ENCODE peak calls at places on chromosomes 6 and 20, in four cellular contexts. W, G, M and B are unnamed samples.
A peak's percentile ranks its signal among the peaks of the same experiment; 100 is the strongest.

GRCh38 chr6:79813854-79814477 is 133.4 kb downstream of the ELOVL4 start:
- DNase-seq in W (peak; percentile 54), G (peak; percentile 7), M (peak; percentile 80), B (peak; percentile 62)

GRCh38 chr6:170067257-170067656 is 223.6 kb downstream of the DLL1 start:
- DNase-seq in W (no peak), G (no peak), M (no peak), B (no peak)

GRCh38 chr6:106098383-106099234 is 12.5 kb downstream of the PRDM1 start:
- DNase-seq in W (no peak), G (no peak), M (peak; percentile 82), B (peak; percentile 38)

GRCh38 chr20:58439974-58440767 is 51.1 kb downstream of the VAPB start:
- DNase-seq in W (no peak), G (no peak), M (no peak), B (no peak)

GRCh38 chr6:26022166-26022510 is 59.5 kb downstream of the TRIM38 start:
- DNase-seq in W (no peak), G (no peak), M (peak; percentile 84), B (peak; percentile 71)

GRCh38 chr6:162849269-162849668 is 121.5 kb downstream of the PACRG start:
- DNase-seq in W (no peak), G (no peak), M (no peak), B (no peak)

GRCh38 chr20:6075428-6076219 is 21.8 kb upstream of the LRRN4 start:
- DNase-seq in W (no peak), G (no peak), M (peak; percentile 45), B (no peak)

GRCh38 chr20:59031326-59032022 is 661 bp downstream of the ATP5F1E start:
- DNase-seq in W (peak; percentile 31), G (no peak), M (no peak), B (no peak)

GRCh38 chr6:102961902-102962301 is 1568.4 kb downstream of the GRIK2 start:
- DNase-seq in W (no peak), G (no peak), M (no peak), B (no peak)

GRCh38 chr6:123519191-123519510 is 117.6 kb downstream of the TRDN start:
- DNase-seq in W (no peak), G (no peak), M (no peak), B (no peak)

GRCh38 chr6:39153766-39154397 is 38.9 kb upstream of the SAYSD1 start:
- DNase-seq in W (no peak), G (no peak), M (no peak), B (no peak)

GRCh38 chr6:22363966-22364296 is 67.1 kb upstream of the PRL start:
- DNase-seq in W (no peak), G (no peak), M (no peak), B (no peak)

GRCh38 chr20:40511478-40511877 is 177.6 kb downstream of the MAFB start:
- DNase-seq in W (no peak), G (no peak), M (no peak), B (no peak)

GRCh38 chr6:144657691-144658090 is 372.6 kb downstream of the UTRN start:
- DNase-seq in W (no peak), G (no peak), M (no peak), B (no peak)

GRCh38 chr6:146997062-146997461 is 207.2 kb upstream of the STXBP5 start:
- DNase-seq in W (no peak), G (no peak), M (peak; percentile 57), B (no peak)

GRCh38 chr6:79168695-79168980 is 65.8 kb downstream of the HMGN3 start:
- DNase-seq in W (no peak), G (no peak), M (no peak), B (no peak)

GRCh38 chr6:79438015-79438414 is 99.2 kb downstream of the LCA5 start:
- DNase-seq in W (no peak), G (no peak), M (no peak), B (no peak)

GRCh38 chr20:37529968-37530600 is 2.4 kb upstream of the BLCAP start:
- DNase-seq in W (no peak), G (no peak), M (no peak), B (no peak)

GRCh38 chr20:23386304-23387117 is 24.5 kb downstream of the GZF1 start:
- DNase-seq in W (peak; percentile 74), G (no peak), M (no peak), B (no peak)

GRCh38 chr6:98254624-98255023 is 579.8 kb upstream of the POU3F2 start:
- DNase-seq in W (no peak), G (no peak), M (no peak), B (no peak)

GRCh38 chr6:116278853-116279231 is 888 bp downstream of the TSPYL1 start:
- DNase-seq in W (peak; percentile 15), G (no peak), M (peak; percentile 55), B (no peak)

GRCh38 chr20:10074513-10074912 is 39.7 kb downstream of the ANKEF1 start:
- DNase-seq in W (peak; percentile 38), G (no peak), M (peak; percentile 7), B (peak; percentile 29)

DNA sequence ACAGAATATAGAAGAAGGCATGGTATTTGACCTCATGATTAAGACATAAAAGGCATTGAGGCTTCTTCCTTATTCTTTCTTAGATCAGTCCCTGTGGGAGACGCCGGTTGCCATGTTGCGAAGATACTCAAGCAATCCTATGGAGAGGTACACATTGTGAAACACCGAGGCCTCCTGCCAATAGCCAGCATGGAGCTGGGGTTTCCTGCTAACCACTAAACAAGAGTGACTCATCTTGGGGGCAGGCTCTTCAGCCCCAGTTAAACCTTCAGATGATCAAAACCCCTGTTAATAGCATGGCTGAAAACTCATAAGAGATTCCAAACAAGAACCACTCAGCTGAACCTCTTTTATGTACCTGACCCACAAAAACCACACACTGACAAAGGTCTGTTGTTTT is 478.8 kb downstream of the CD83 start:
- DNase-seq in W (no peak), G (no peak), M (peak; percentile 56), B (peak; percentile 3)
- TF ChIP-seq FOSL1 in W (no peak), G (no peak), M (peak; percentile 83), B (peak; percentile 12)

DNA sequence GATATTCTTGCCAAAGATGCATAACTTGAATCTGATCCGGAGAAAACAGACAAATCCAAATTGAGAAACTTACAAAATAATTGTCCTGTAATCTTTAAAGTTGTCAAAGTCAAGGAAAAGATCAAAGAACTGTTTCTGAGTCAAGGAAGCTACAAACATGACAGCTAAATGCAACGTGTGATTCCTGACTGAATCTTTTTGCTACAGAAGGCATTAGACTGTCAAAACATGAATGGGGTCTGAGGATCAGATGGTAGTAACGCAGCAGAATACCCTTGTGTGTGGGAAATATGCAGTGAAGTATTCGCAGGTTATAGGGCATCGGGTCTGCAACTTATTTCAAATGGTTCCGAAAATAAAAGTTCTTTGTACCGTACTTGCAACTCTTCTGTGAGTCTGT is 86.2 kb downstream of the MDGA1 start:
- DNase-seq in W (no peak), G (no peak), M (no peak), B (no peak)
- H3K4me3 ChIP-seq in W (no peak overlapping the region), G (no peak overlapping the region), M (no peak overlapping the region), B (no peak overlapping the region)

GRCh38 chr6:111673086-111673485 is 67.4 kb upstream of the TRAF3IP2 start:
- DNase-seq in W (no peak), G (no peak), M (no peak), B (no peak)

GRCh38 chr6:111674882-111675281 is 69.2 kb upstream of the TRAF3IP2 start:
- DNase-seq in W (no peak), G (no peak), M (no peak), B (no peak)

GRCh38 chr6:111676383-111676782 is 70.7 kb upstream of the TRAF3IP2 start:
- DNase-seq in W (peak; percentile 85), G (no peak), M (no peak), B (no peak)

GRCh38 chr6:111673871-111674270 is 68.2 kb upstream of the TRAF3IP2 start:
- DNase-seq in W (no peak), G (no peak), M (no peak), B (no peak)

GRCh38 chr6:111674413-111674812 is 68.7 kb upstream of the TRAF3IP2 start:
- DNase-seq in W (no peak), G (no peak), M (no peak), B (no peak)
- TF ChIP-seq FOSL1 in W (no peak), G (no peak), M (no peak), B (no peak)

DNA sequence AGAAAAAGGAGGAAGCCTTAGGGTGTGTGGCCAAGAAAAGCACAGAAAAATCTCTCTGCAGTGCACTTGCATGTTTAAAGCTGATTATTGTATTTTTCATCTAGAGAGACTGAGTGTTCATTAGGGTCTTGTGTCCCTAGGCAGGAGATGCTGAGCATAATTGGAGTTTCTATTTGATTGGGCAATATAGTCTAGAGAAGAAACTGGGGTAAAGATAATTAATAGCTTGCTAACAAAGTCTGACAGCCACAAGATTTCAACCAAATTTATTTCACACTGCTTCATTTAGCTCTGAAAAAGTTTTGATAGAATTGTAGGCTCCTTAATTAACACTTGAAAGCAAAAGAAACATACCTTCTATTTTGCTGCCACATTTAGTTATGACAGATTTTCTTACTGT is 2.3 kb downstream of the FLRT3 start:
- DNase-seq in W (no peak), G (no peak), M (no peak), B (no peak)
- H3K4me3 ChIP-seq in W (no peak overlapping the region), G (no peak overlapping the region), M (no peak overlapping the region), B (no peak overlapping the region)

GRCh38 chr6:3915076-3915791 is 66.1 kb downstream of the FAM50B start:
- DNase-seq in W (no peak), G (no peak), M (no peak), B (no peak)
- TF ChIP-seq FOSL1 in W (no peak), G (no peak), M (no peak), B (no peak)